ENCODE peak calls at places on chromosomes 6 and 20, in eight cellular contexts. S, V, I, Q, F, L, R and D are unnamed samples.

GRCh38 chr6:4802312-4802935 is 26.2 kb downstream of the CDYL start:
- DNase-seq in R (no peak), L (no peak), Q (no peak), F (no peak), I (no peak), V (no peak), S (no peak), D (no peak)

GRCh38 chr6:100153656-100154055 is 159.6 kb upstream of the MCHR2 start:
- DNase-seq in F (no peak), I (no peak), Q (no peak), S (no peak), V (no peak), L (no peak), R (no peak), D (no peak)

GRCh38 chr6:38579010-38579628 is 60.6 kb downstream of the BTBD9 start:
- DNase-seq in V (no peak), F (no peak), Q (no peak), R (no peak), I (no peak), S (no peak), L (no peak), D (no peak)

GRCh38 chr20:43442310-43442880 is 15.3 kb upstream of the SRSF6 start:
- DNase-seq in R (no peak), Q (no peak), F (no peak), S (no peak), V (no peak), L (no peak), I (no peak), D (no peak)

GRCh38 chr6:78639505-78640110 is 227.7 kb upstream of the IRAK1BP1 start:
- DNase-seq in F (no peak), V (no peak), L (no peak), Q (no peak), R (no peak), S (no peak), I (no peak), D (no peak)

GRCh38 chr20:8139899-8140298 is 7.8 kb downstream of the PLCB1 start:
- DNase-seq in L (no peak), I (no peak), R (no peak), Q (no peak), F (no peak), S (no peak), V (no peak), D (no peak)

GRCh38 chr6:42118162-42119001 is 24.0 kb downstream of the C6orf132 start:
- DNase-seq in Q (no peak), F (no peak), V (no peak), L (no peak), S (no peak), R (peak), I (no peak), D (no peak)

GRCh38 chr6:81768150-81768942 is 15.9 kb upstream of the TENT5A start:
- DNase-seq in R (no peak), S (no peak), Q (no peak), L (no peak), V (no peak), I (no peak), F (no peak), D (no peak)

GRCh38 chr6:56026461-56027180 is 151.2 kb upstream of the BMP5 start:
- DNase-seq in I (no peak), S (no peak), R (no peak), L (no peak), V (no peak), Q (no peak), F (no peak), D (no peak)

GRCh38 chr6:24489881-24490280 is 503 bp upstream of the GPLD1 start:
- DNase-seq in V (no peak), Q (no peak), L (no peak), S (no peak), F (no peak), I (no peak), R (no peak), D (no peak)

GRCh38 chr6:146850238-146850896 is 251.6 kb downstream of the ADGB start:
- DNase-seq in S (no peak), F (no peak), L (no peak), V (no peak), I (no peak), Q (no peak), R (no peak), D (peak)

GRCh38 chr20:61662946-61663460 is 402.7 kb downstream of the TAF4 start:
- DNase-seq in L (no peak), I (no peak), Q (no peak), V (no peak), F (no peak), S (no peak), R (no peak), D (no peak)

GRCh38 chr6:154448448-154449096 is 61.9 kb downstream of the CNKSR3 start:
- DNase-seq in L (peak), F (no peak), Q (no peak), I (peak), R (no peak), V (peak), S (no peak), D (no peak)

GRCh38 chr20:49646126-49646525 is 67.6 kb downstream of the B4GALT5 start:
- DNase-seq in V (no peak), F (no peak), L (no peak), I (no peak), R (no peak), S (no peak), Q (no peak), D (peak)

GRCh38 chr20:46767127-46767761 is 57.8 kb downstream of the SLC2A10 start:
- DNase-seq in L (peak), I (peak), S (no peak), Q (no peak), V (no peak), R (no peak), F (no peak), D (no peak)

GRCh38 chr20:56828402-56828801 is 199.3 kb downstream of the TFAP2C start:
- DNase-seq in Q (no peak), R (no peak), S (no peak), I (no peak), F (no peak), L (no peak), V (no peak), D (no peak)

GRCh38 chr6:105862936-105863603 is 223.1 kb upstream of the PRDM1 start:
- DNase-seq in V (no peak), R (no peak), S (no peak), Q (no peak), L (no peak), F (no peak), I (no peak), D (no peak)

GRCh38 chr20:41167481-41168253 is 30.3 kb downstream of the PLCG1 start:
- DNase-seq in I (no peak), R (no peak), V (peak), S (no peak), Q (no peak), F (no peak), L (no peak), D (no peak)

GRCh38 chr6:139839506-139840156 is 465.2 kb upstream of the CITED2 start:
- DNase-seq in R (no peak), S (no peak), V (peak), F (no peak), Q (no peak), L (no peak), I (no peak), D (no peak)

GRCh38 chr6:100554228-100554627 is 89.5 kb upstream of the SIM1 start:
- DNase-seq in Q (no peak), R (no peak), F (no peak), I (no peak), S (no peak), L (no peak), V (no peak), D (no peak)

GRCh38 chr20:5919634-5920544 is 30.4 kb downstream of the TRMT6 start:
- DNase-seq in F (peak), S (no peak), V (no peak), L (no peak), Q (no peak), R (no peak), I (no peak), D (no peak)

GRCh38 chr6:147000545-147001488 is 203.4 kb upstream of the STXBP5 start:
- DNase-seq in L (no peak), I (peak), F (no peak), V (no peak), R (no peak), Q (no peak), S (no peak), D (no peak)

GRCh38 chr6:3032986-3033385 is 33.3 kb downstream of the NQO2 start:
- DNase-seq in R (no peak), I (no peak), F (no peak), V (no peak), Q (no peak), S (no peak), L (no peak), D (no peak)

GRCh38 chr6:43771858-43772570 is 2.0 kb downstream of the VEGFA start:
- DNase-seq in Q (peak), I (no peak), L (peak), V (peak), S (no peak), R (peak), F (peak), D (no peak)

GRCh38 chr6:104887350-104887749 is 27.6 kb upstream of the HACE1 start:
- DNase-seq in S (no peak), I (peak), Q (no peak), F (peak), L (no peak), V (no peak), R (no peak), D (no peak)